ENCODE peak calls at places on chromosomes 7 and 10, in four cellular contexts. One of them, this sample, is unnamed.

GRCh38 chr7:4069268-4070095 is 612.6 kb upstream of the FOXK1 start:
- DNase-seq in SK-N-SH: no peak
- DNase-seq in WTC11: no peak
- DNase-seq in K562: no peak
- DNase-seq in this sample: no peak

GRCh38 chr10:42976353-42977031 is 100.4 kb upstream of the RET start:
- DNase-seq in SK-N-SH: peak
- DNase-seq in WTC11: no peak
- DNase-seq in K562: no peak
- DNase-seq in this sample: no peak

GRCh38 chr7:13989138-13989943 is at the start of gene ETV1:
- DNase-seq in SK-N-SH: peak
- DNase-seq in WTC11: peak
- DNase-seq in K562: peak
- DNase-seq in this sample: no peak

GRCh38 chr7:31814187-31814586 is 127.2 kb downstream of the PPP1R17 start:
- DNase-seq in SK-N-SH: no peak
- DNase-seq in WTC11: peak
- DNase-seq in K562: no peak
- DNase-seq in this sample: no peak

GRCh38 chr7:129688503-129689222 is 77.1 kb downstream of the NRF1 start:
- DNase-seq in SK-N-SH: no peak
- DNase-seq in WTC11: no peak
- DNase-seq in K562: no peak
- DNase-seq in this sample: no peak

GRCh38 chr10:117920956-117921355 is 125.8 kb downstream of the RAB11FIP2 start:
- DNase-seq in SK-N-SH: no peak
- DNase-seq in WTC11: no peak
- DNase-seq in K562: no peak
- DNase-seq in this sample: no peak

GRCh38 chr7:20183086-20183485 is 34.1 kb downstream of the MACC1 start:
- DNase-seq in SK-N-SH: no peak
- DNase-seq in WTC11: no peak
- DNase-seq in K562: no peak
- DNase-seq in this sample: no peak

GRCh38 chr10:51892965-51893658 is 193.7 kb upstream of the CSTF2T start:
- DNase-seq in SK-N-SH: peak
- DNase-seq in WTC11: peak
- DNase-seq in K562: no peak
- DNase-seq in this sample: no peak

GRCh38 chr10:47359626-47360418 is 11.7 kb downstream of the RBP3 start:
- DNase-seq in SK-N-SH: no peak
- DNase-seq in WTC11: no peak
- DNase-seq in K562: no peak
- DNase-seq in this sample: no peak

GRCh38 chr7:148556892-148557291 is 33.7 kb upstream of the C7orf33 start:
- DNase-seq in SK-N-SH: no peak
- DNase-seq in WTC11: no peak
- DNase-seq in K562: no peak
- DNase-seq in this sample: no peak

GRCh38 chr10:75407716-75408511 is 6.3 kb upstream of the ZNF503 start:
- DNase-seq in SK-N-SH: no peak
- DNase-seq in WTC11: peak
- DNase-seq in K562: peak
- DNase-seq in this sample: no peak

GRCh38 chr10:31759124-31759798 is 169.4 kb downstream of the ARHGAP12 start:
- DNase-seq in SK-N-SH: peak
- DNase-seq in WTC11: peak
- DNase-seq in K562: peak
- DNase-seq in this sample: no peak

GRCh38 chr10:74244097-74244685 is 93.2 kb downstream of the ADK start:
- DNase-seq in SK-N-SH: peak
- DNase-seq in WTC11: no peak
- DNase-seq in K562: no peak
- DNase-seq in this sample: no peak

GRCh38 chr10:79490400-79491081 is 21.8 kb upstream of the EIF5AL1 start:
- DNase-seq in SK-N-SH: no peak
- DNase-seq in WTC11: no peak
- DNase-seq in K562: peak
- DNase-seq in this sample: no peak

GRCh38 chr7:133484135-133484534 is 231.3 kb downstream of the EXOC4 start:
- DNase-seq in SK-N-SH: no peak
- DNase-seq in WTC11: no peak
- DNase-seq in K562: no peak
- DNase-seq in this sample: no peak

GRCh38 chr10:13231808-13232207 is 2.4 kb downstream of the UCMA start:
- DNase-seq in SK-N-SH: no peak
- DNase-seq in WTC11: no peak
- DNase-seq in K562: no peak
- DNase-seq in this sample: no peak

GRCh38 chr10:789831-790701 is 100.6 kb upstream of the DIP2C start:
- DNase-seq in SK-N-SH: peak
- DNase-seq in WTC11: no peak
- DNase-seq in K562: no peak
- DNase-seq in this sample: no peak

GRCh38 chr10:18214692-18215563 is 74.7 kb downstream of the CACNB2 start:
- DNase-seq in SK-N-SH: peak
- DNase-seq in WTC11: peak
- DNase-seq in K562: no peak
- DNase-seq in this sample: no peak

GRCh38 chr10:85851300-85851699 is 515.3 kb downstream of the GRID1 start:
- DNase-seq in SK-N-SH: no peak
- DNase-seq in WTC11: no peak
- DNase-seq in K562: no peak
- DNase-seq in this sample: no peak

GRCh38 chr7:3915337-3915865 is 614.3 kb downstream of the SDK1 start:
- DNase-seq in SK-N-SH: no peak
- DNase-seq in WTC11: no peak
- DNase-seq in K562: no peak
- DNase-seq in this sample: no peak

GRCh38 chr10:34759837-34760215 is 55.3 kb downstream of the PARD3 start:
- DNase-seq in SK-N-SH: no peak
- DNase-seq in WTC11: no peak
- DNase-seq in K562: no peak
- DNase-seq in this sample: no peak

DNA sequence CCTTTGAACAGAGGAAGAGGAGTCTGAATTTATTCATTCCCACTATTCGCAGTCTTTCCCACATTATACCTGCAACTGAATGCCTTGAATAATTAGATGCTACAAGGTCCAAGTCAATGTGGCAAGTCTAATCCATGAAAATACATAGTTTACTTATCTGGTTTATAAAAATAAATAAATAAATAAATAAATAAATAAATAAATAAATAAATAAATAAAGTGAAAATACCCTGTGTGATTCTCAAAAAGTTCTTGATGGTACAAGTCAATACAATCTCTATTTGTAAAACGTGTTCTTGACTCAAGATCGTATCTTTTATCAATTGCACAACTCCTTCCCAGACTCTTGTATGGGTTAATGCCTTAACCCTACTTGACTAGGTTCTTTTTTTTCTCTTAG is 417.7 kb downstream of the ZWINT start:
- DNase-seq in SK-N-SH: no peak
- DNase-seq in WTC11: no peak
- DNase-seq in K562: no peak
- DNase-seq in this sample: no peak
- TF ChIP-seq USF1 in SK-N-SH: no peak
- TF ChIP-seq USF1 in WTC11: no peak
- TF ChIP-seq USF1 in K562: no peak
- TF ChIP-seq USF1 in this sample: no peak

GRCh38 chr10:124744047-124744687 is at the start of gene FAM53B:
- DNase-seq in SK-N-SH: peak
- DNase-seq in WTC11: peak
- DNase-seq in K562: peak
- DNase-seq in this sample: no peak
- TF ChIP-seq USF1 in SK-N-SH: no peak
- TF ChIP-seq USF1 in WTC11: no peak
- TF ChIP-seq USF1 in K562: no peak
- TF ChIP-seq USF1 in this sample: no peak

DNA sequence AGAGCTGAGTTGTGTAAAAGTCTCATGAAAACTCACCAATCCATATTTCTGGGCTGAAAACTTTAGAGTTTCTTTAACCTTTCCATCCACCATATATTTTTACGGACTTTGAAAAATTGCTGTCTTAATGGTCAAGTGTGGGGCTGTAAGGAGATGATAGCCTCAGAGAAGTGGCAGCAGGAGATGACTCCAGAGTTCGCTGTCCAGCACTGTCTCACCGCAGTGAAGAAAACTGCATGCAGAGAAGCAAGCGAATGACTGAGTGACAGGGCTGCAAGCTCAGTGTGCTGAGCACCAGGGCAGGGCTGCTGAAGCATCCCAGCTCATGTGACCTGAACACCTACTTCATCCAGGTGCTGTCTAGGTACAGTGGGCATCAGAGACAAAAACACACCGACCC is 564.5 kb downstream of the ACTR3B start:
- DNase-seq in SK-N-SH: no peak
- DNase-seq in WTC11: no peak
- DNase-seq in K562: no peak
- DNase-seq in this sample: no peak
- TF ChIP-seq USF1 in SK-N-SH: no peak
- TF ChIP-seq USF1 in WTC11: no peak
- TF ChIP-seq USF1 in K562: no peak
- TF ChIP-seq USF1 in this sample: no peak

GRCh38 chr10:93077860-93078337 is 4.2 kb downstream of the CYP26A1 start:
- DNase-seq in SK-N-SH: no peak
- DNase-seq in WTC11: no peak
- DNase-seq in K562: peak
- DNase-seq in this sample: no peak
- TF ChIP-seq USF1 in SK-N-SH: no peak
- TF ChIP-seq USF1 in WTC11: no peak
- TF ChIP-seq USF1 in K562: no peak
- TF ChIP-seq USF1 in this sample: no peak

GRCh38 chr10:133203652-133204195 is 26.3 kb upstream of the UTF1 start:
- DNase-seq in SK-N-SH: no peak
- DNase-seq in WTC11: no peak
- DNase-seq in K562: no peak
- DNase-seq in this sample: no peak
- TF ChIP-seq USF1 in SK-N-SH: no peak
- TF ChIP-seq USF1 in WTC11: no peak
- TF ChIP-seq USF1 in K562: no peak
- TF ChIP-seq USF1 in this sample: no peak

DNA sequence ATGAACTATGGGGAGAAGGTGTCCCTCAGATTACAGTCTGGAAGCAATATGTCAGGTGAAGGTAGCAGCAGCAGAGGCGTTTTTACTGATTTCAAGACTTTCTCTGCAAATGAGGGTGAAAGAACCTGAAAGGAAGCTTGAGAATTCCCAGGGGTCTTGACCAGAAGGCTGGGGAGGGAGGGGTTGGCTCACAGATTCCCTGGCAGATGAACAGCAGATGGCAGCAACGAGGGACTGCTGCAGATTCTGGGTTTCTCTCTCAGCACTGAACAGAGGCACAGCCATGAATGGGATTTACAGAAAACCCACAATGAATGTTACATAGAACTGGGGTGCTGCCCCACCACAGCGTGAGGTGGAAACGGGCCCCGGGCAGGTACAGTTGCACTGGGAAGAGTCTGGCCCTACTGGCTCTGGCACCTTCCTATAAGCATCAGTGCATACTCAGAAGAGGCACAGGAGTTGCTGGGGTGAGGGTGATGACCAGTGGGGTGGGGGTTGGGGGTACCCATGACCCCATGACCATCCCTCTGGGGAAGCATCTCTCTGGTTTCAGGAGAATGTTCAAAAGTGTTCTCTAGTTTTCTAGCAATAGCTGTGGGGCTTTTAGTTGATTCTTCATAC is 317.8 kb downstream of the SH2D4B start:
- DNase-seq in SK-N-SH: peak
- DNase-seq in WTC11: peak
- DNase-seq in K562: peak
- DNase-seq in this sample: peak
- TF ChIP-seq USF1 in SK-N-SH: no peak
- TF ChIP-seq USF1 in WTC11: no peak
- TF ChIP-seq USF1 in K562: no peak
- TF ChIP-seq USF1 in this sample: no peak

GRCh38 chr10:115214799-115215198 is 121.6 kb downstream of the ATRNL1 start:
- DNase-seq in SK-N-SH: peak
- DNase-seq in WTC11: no peak
- DNase-seq in K562: no peak
- DNase-seq in this sample: no peak

DNA sequence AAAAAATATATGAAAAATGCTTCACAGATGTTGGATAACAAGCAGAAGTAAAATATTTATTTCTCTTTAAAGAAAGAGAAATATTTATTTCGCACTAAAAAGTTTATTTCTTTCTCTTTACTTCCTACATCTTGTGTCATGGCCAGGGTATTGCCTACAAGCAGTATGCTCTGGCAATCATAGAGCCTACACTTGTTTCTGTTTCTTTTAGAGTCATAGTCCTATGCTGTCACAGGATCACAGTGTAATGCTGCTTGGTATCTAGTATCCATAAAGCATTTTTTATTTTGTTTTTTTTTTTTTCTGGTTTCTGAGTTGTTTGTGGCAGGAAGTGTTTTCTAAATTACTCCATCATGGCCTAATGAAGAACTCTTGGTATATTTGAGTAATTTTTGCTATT is 116.0 kb downstream of the ATRNL1 start:
- DNase-seq in SK-N-SH: no peak
- DNase-seq in WTC11: no peak
- DNase-seq in K562: no peak
- DNase-seq in this sample: no peak
- TF ChIP-seq USF1 in SK-N-SH: no peak
- TF ChIP-seq USF1 in WTC11: no peak
- TF ChIP-seq USF1 in K562: no peak
- TF ChIP-seq USF1 in this sample: no peak

GRCh38 chr10:112242769-112243168 is 40.4 kb upstream of the TECTB start:
- DNase-seq in SK-N-SH: no peak
- DNase-seq in WTC11: no peak
- DNase-seq in K562: no peak
- DNase-seq in this sample: no peak

GRCh38 chr10:112241651-112242341 is 41.4 kb upstream of the TECTB start:
- DNase-seq in SK-N-SH: no peak
- DNase-seq in WTC11: no peak
- DNase-seq in K562: no peak
- DNase-seq in this sample: no peak

GRCh38 chr10:112244197-112244596 is 39.0 kb upstream of the TECTB start:
- DNase-seq in SK-N-SH: no peak
- DNase-seq in WTC11: no peak
- DNase-seq in K562: no peak
- DNase-seq in this sample: no peak

GRCh38 chr10:112240441-112240840 is 42.8 kb upstream of the TECTB start:
- DNase-seq in SK-N-SH: no peak
- DNase-seq in WTC11: no peak
- DNase-seq in K562: no peak
- DNase-seq in this sample: no peak

DNA sequence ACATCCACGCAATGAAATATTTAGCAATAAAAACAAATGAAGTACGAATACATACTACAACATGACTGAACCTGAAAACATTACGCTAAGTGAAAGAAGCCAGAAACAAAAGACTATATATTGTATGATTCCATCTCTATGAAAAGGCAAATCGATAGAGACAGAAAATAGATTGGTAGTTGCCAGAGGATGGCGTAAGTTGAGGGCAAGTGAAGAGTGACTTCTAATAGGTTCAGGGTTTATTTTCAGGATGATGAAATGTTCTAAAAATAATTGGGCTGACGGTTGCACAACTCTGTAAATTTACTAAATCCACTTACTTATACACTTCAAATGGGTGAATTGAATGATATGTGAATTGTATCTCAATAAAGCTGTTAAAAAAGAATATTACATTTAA is 39.5 kb upstream of the TECTB start:
- DNase-seq in SK-N-SH: no peak
- DNase-seq in WTC11: no peak
- DNase-seq in K562: no peak
- DNase-seq in this sample: no peak
- TF ChIP-seq USF1 in SK-N-SH: no peak
- TF ChIP-seq USF1 in WTC11: no peak
- TF ChIP-seq USF1 in K562: no peak
- TF ChIP-seq USF1 in this sample: no peak

GRCh38 chr7:156640949-156641485 is 443 bp downstream of the RNF32 start:
- DNase-seq in SK-N-SH: no peak
- DNase-seq in WTC11: no peak
- DNase-seq in K562: no peak
- DNase-seq in this sample: no peak
- TF ChIP-seq USF1 in SK-N-SH: no peak
- TF ChIP-seq USF1 in WTC11: no peak
- TF ChIP-seq USF1 in K562: no peak
- TF ChIP-seq USF1 in this sample: no peak